ENCODE peak calls at places on chromosomes 13 and 19, in ten cellular contexts. One of them, this sample, is unnamed.

GRCh38 chr13:40438999-40439797 is 227.2 kb downstream of the FOXO1 start:
- DNase-seq in stimulated activated CD4-positive, alpha-beta T cell treated with anti-CD3 and anti-CD28 coated beads, TNF-alpha, amount 100 ng/mL, for 48 hours: no peak
- DNase-seq in fibroblast of pulmonary artery: peak; percentile 56
- DNase-seq in activated naive CD8-positive, alpha-beta T cell treated with anti-CD3 and anti-CD28 coated beads, Interleukin-2, amount 50 U/mL, for 16 hours: no peak
- DNase-seq in AG09319: no peak
- DNase-seq in NCI-H2107: no peak
- DNase-seq in Karpas-422: no peak
- DNase-seq in GM03348: peak; percentile 42
- DNase-seq in stimulated activated CD8-positive, alpha-beta memory T cell treated with anti-CD3 and anti-CD28 coated beads, Interleukin-7, amount 100 ng/mL, for 48 hours: no peak
- DNase-seq in left colon: no peak
- DNase-seq in this sample: no peak

GRCh38 chr19:3603121-3603841 is 3.4 kb downstream of the TBXA2R start:
- DNase-seq in stimulated activated CD4-positive, alpha-beta T cell treated with anti-CD3 and anti-CD28 coated beads, TNF-alpha, amount 100 ng/mL, for 48 hours: no peak
- DNase-seq in activated naive CD8-positive, alpha-beta T cell treated with anti-CD3 and anti-CD28 coated beads, Interleukin-2, amount 50 U/mL, for 16 hours: no peak
- DNase-seq in GM03348: no peak
- DNase-seq in AG09319: no peak
- DNase-seq in stimulated activated CD8-positive, alpha-beta memory T cell treated with anti-CD3 and anti-CD28 coated beads, Interleukin-7, amount 100 ng/mL, for 48 hours: no peak
- DNase-seq in left colon: no peak
- DNase-seq in fibroblast of pulmonary artery: no peak
- DNase-seq in Karpas-422: no peak
- DNase-seq in NCI-H2107: no peak
- DNase-seq in this sample: no peak

GRCh38 chr19:3024870-3025515 is 4.1 kb downstream of the TLE2 start:
- DNase-seq in stimulated activated CD8-positive, alpha-beta memory T cell treated with anti-CD3 and anti-CD28 coated beads, Interleukin-7, amount 100 ng/mL, for 48 hours: no peak
- DNase-seq in GM03348: no peak
- DNase-seq in Karpas-422: no peak
- DNase-seq in NCI-H2107: no peak
- DNase-seq in left colon: peak; percentile 31
- DNase-seq in AG09319: no peak
- DNase-seq in fibroblast of pulmonary artery: no peak
- DNase-seq in stimulated activated CD4-positive, alpha-beta T cell treated with anti-CD3 and anti-CD28 coated beads, TNF-alpha, amount 100 ng/mL, for 48 hours: no peak
- DNase-seq in activated naive CD8-positive, alpha-beta T cell treated with anti-CD3 and anti-CD28 coated beads, Interleukin-2, amount 50 U/mL, for 16 hours: no peak
- DNase-seq in this sample: no peak

GRCh38 chr13:46953331-46953730 is 56.5 kb upstream of the HTR2A start:
- DNase-seq in AG09319: no peak
- DNase-seq in stimulated activated CD4-positive, alpha-beta T cell treated with anti-CD3 and anti-CD28 coated beads, TNF-alpha, amount 100 ng/mL, for 48 hours: no peak
- DNase-seq in fibroblast of pulmonary artery: no peak
- DNase-seq in activated naive CD8-positive, alpha-beta T cell treated with anti-CD3 and anti-CD28 coated beads, Interleukin-2, amount 50 U/mL, for 16 hours: no peak
- DNase-seq in left colon: no peak
- DNase-seq in NCI-H2107: no peak
- DNase-seq in Karpas-422: no peak
- DNase-seq in stimulated activated CD8-positive, alpha-beta memory T cell treated with anti-CD3 and anti-CD28 coated beads, Interleukin-7, amount 100 ng/mL, for 48 hours: no peak
- DNase-seq in GM03348: no peak
- DNase-seq in this sample: no peak

GRCh38 chr19:9883764-9884163 is 48.6 kb downstream of the PIN1 start:
- DNase-seq in GM03348: no peak
- DNase-seq in Karpas-422: no peak
- DNase-seq in activated naive CD8-positive, alpha-beta T cell treated with anti-CD3 and anti-CD28 coated beads, Interleukin-2, amount 50 U/mL, for 16 hours: no peak
- DNase-seq in stimulated activated CD4-positive, alpha-beta T cell treated with anti-CD3 and anti-CD28 coated beads, TNF-alpha, amount 100 ng/mL, for 48 hours: no peak
- DNase-seq in left colon: no peak
- DNase-seq in stimulated activated CD8-positive, alpha-beta memory T cell treated with anti-CD3 and anti-CD28 coated beads, Interleukin-7, amount 100 ng/mL, for 48 hours: no peak
- DNase-seq in NCI-H2107: no peak
- DNase-seq in AG09319: no peak
- DNase-seq in fibroblast of pulmonary artery: no peak
- DNase-seq in this sample: no peak

GRCh38 chr19:29662278-29662603 is 3.0 kb upstream of the PLEKHF1 start:
- DNase-seq in activated naive CD8-positive, alpha-beta T cell treated with anti-CD3 and anti-CD28 coated beads, Interleukin-2, amount 50 U/mL, for 16 hours: no peak
- DNase-seq in stimulated activated CD4-positive, alpha-beta T cell treated with anti-CD3 and anti-CD28 coated beads, TNF-alpha, amount 100 ng/mL, for 48 hours: no peak
- DNase-seq in fibroblast of pulmonary artery: no peak
- DNase-seq in NCI-H2107: no peak
- DNase-seq in left colon: no peak
- DNase-seq in Karpas-422: no peak
- DNase-seq in GM03348: no peak
- DNase-seq in stimulated activated CD8-positive, alpha-beta memory T cell treated with anti-CD3 and anti-CD28 coated beads, Interleukin-7, amount 100 ng/mL, for 48 hours: no peak
- DNase-seq in AG09319: no peak
- DNase-seq in this sample: no peak

GRCh38 chr19:29630661-29631060 is 24.6 kb downstream of the POP4 start:
- DNase-seq in AG09319: no peak
- DNase-seq in Karpas-422: no peak
- DNase-seq in stimulated activated CD4-positive, alpha-beta T cell treated with anti-CD3 and anti-CD28 coated beads, TNF-alpha, amount 100 ng/mL, for 48 hours: no peak
- DNase-seq in GM03348: peak; percentile 48
- DNase-seq in stimulated activated CD8-positive, alpha-beta memory T cell treated with anti-CD3 and anti-CD28 coated beads, Interleukin-7, amount 100 ng/mL, for 48 hours: no peak
- DNase-seq in left colon: no peak
- DNase-seq in NCI-H2107: no peak
- DNase-seq in fibroblast of pulmonary artery: no peak
- DNase-seq in activated naive CD8-positive, alpha-beta T cell treated with anti-CD3 and anti-CD28 coated beads, Interleukin-2, amount 50 U/mL, for 16 hours: no peak
- DNase-seq in this sample: no peak

GRCh38 chr19:51531349-51532315 is at the start of gene SIGLEC6:
- DNase-seq in Karpas-422: peak; percentile 56
- DNase-seq in GM03348: no peak
- DNase-seq in fibroblast of pulmonary artery: no peak
- DNase-seq in AG09319: no peak
- DNase-seq in stimulated activated CD4-positive, alpha-beta T cell treated with anti-CD3 and anti-CD28 coated beads, TNF-alpha, amount 100 ng/mL, for 48 hours: no peak
- DNase-seq in NCI-H2107: no peak
- DNase-seq in left colon: peak; percentile 60
- DNase-seq in stimulated activated CD8-positive, alpha-beta memory T cell treated with anti-CD3 and anti-CD28 coated beads, Interleukin-7, amount 100 ng/mL, for 48 hours: no peak
- DNase-seq in activated naive CD8-positive, alpha-beta T cell treated with anti-CD3 and anti-CD28 coated beads, Interleukin-2, amount 50 U/mL, for 16 hours: no peak
- DNase-seq in this sample: no peak

GRCh38 chr13:18951412-18951811 is 230.2 kb downstream of the TUBA3C start:
- DNase-seq in NCI-H2107: no peak
- DNase-seq in fibroblast of pulmonary artery: no peak
- DNase-seq in left colon: no peak
- DNase-seq in Karpas-422: no peak
- DNase-seq in GM03348: no peak
- DNase-seq in activated naive CD8-positive, alpha-beta T cell treated with anti-CD3 and anti-CD28 coated beads, Interleukin-2, amount 50 U/mL, for 16 hours: no peak
- DNase-seq in stimulated activated CD4-positive, alpha-beta T cell treated with anti-CD3 and anti-CD28 coated beads, TNF-alpha, amount 100 ng/mL, for 48 hours: no peak
- DNase-seq in AG09319: no peak
- DNase-seq in stimulated activated CD8-positive, alpha-beta memory T cell treated with anti-CD3 and anti-CD28 coated beads, Interleukin-7, amount 100 ng/mL, for 48 hours: no peak
- DNase-seq in this sample: no peak

GRCh38 chr19:2290441-2291184 is 8.6 kb upstream of the PEAK3 start:
- DNase-seq in stimulated activated CD4-positive, alpha-beta T cell treated with anti-CD3 and anti-CD28 coated beads, TNF-alpha, amount 100 ng/mL, for 48 hours: no peak
- DNase-seq in fibroblast of pulmonary artery: no peak
- DNase-seq in stimulated activated CD8-positive, alpha-beta memory T cell treated with anti-CD3 and anti-CD28 coated beads, Interleukin-7, amount 100 ng/mL, for 48 hours: no peak
- DNase-seq in activated naive CD8-positive, alpha-beta T cell treated with anti-CD3 and anti-CD28 coated beads, Interleukin-2, amount 50 U/mL, for 16 hours: no peak
- DNase-seq in NCI-H2107: no peak
- DNase-seq in left colon: peak; percentile 23
- DNase-seq in AG09319: no peak
- DNase-seq in Karpas-422: no peak
- DNase-seq in GM03348: no peak
- DNase-seq in this sample: no peak

GRCh38 chr13:41919741-41920487 is 41.0 kb downstream of the VWA8 start:
- DNase-seq in stimulated activated CD8-positive, alpha-beta memory T cell treated with anti-CD3 and anti-CD28 coated beads, Interleukin-7, amount 100 ng/mL, for 48 hours: no peak
- DNase-seq in fibroblast of pulmonary artery: no peak
- DNase-seq in AG09319: no peak
- DNase-seq in GM03348: no peak
- DNase-seq in NCI-H2107: peak; percentile 65
- DNase-seq in activated naive CD8-positive, alpha-beta T cell treated with anti-CD3 and anti-CD28 coated beads, Interleukin-2, amount 50 U/mL, for 16 hours: no peak
- DNase-seq in stimulated activated CD4-positive, alpha-beta T cell treated with anti-CD3 and anti-CD28 coated beads, TNF-alpha, amount 100 ng/mL, for 48 hours: no peak
- DNase-seq in Karpas-422: peak; percentile 87
- DNase-seq in left colon: no peak
- DNase-seq in this sample: no peak

GRCh38 chr13:51549050-51549449 is 35.2 kb upstream of the WDFY2 start:
- DNase-seq in Karpas-422: no peak
- DNase-seq in GM03348: no peak
- DNase-seq in NCI-H2107: no peak
- DNase-seq in stimulated activated CD8-positive, alpha-beta memory T cell treated with anti-CD3 and anti-CD28 coated beads, Interleukin-7, amount 100 ng/mL, for 48 hours: no peak
- DNase-seq in stimulated activated CD4-positive, alpha-beta T cell treated with anti-CD3 and anti-CD28 coated beads, TNF-alpha, amount 100 ng/mL, for 48 hours: no peak
- DNase-seq in left colon: peak; percentile 9
- DNase-seq in AG09319: no peak
- DNase-seq in fibroblast of pulmonary artery: no peak
- DNase-seq in activated naive CD8-positive, alpha-beta T cell treated with anti-CD3 and anti-CD28 coated beads, Interleukin-2, amount 50 U/mL, for 16 hours: no peak
- DNase-seq in this sample: no peak

GRCh38 chr19:55134732-55135131 is 14.3 kb downstream of the TNNT1 start:
- DNase-seq in stimulated activated CD4-positive, alpha-beta T cell treated with anti-CD3 and anti-CD28 coated beads, TNF-alpha, amount 100 ng/mL, for 48 hours: no peak
- DNase-seq in NCI-H2107: no peak
- DNase-seq in stimulated activated CD8-positive, alpha-beta memory T cell treated with anti-CD3 and anti-CD28 coated beads, Interleukin-7, amount 100 ng/mL, for 48 hours: no peak
- DNase-seq in left colon: no peak
- DNase-seq in GM03348: no peak
- DNase-seq in fibroblast of pulmonary artery: no peak
- DNase-seq in AG09319: no peak
- DNase-seq in activated naive CD8-positive, alpha-beta T cell treated with anti-CD3 and anti-CD28 coated beads, Interleukin-2, amount 50 U/mL, for 16 hours: no peak
- DNase-seq in Karpas-422: no peak
- DNase-seq in this sample: no peak

GRCh38 chr19:31555634-31556215 is 206.5 kb upstream of the TSHZ3 start:
- DNase-seq in stimulated activated CD4-positive, alpha-beta T cell treated with anti-CD3 and anti-CD28 coated beads, TNF-alpha, amount 100 ng/mL, for 48 hours: no peak
- DNase-seq in left colon: no peak
- DNase-seq in activated naive CD8-positive, alpha-beta T cell treated with anti-CD3 and anti-CD28 coated beads, Interleukin-2, amount 50 U/mL, for 16 hours: no peak
- DNase-seq in Karpas-422: no peak
- DNase-seq in AG09319: no peak
- DNase-seq in NCI-H2107: no peak
- DNase-seq in GM03348: no peak
- DNase-seq in fibroblast of pulmonary artery: no peak
- DNase-seq in stimulated activated CD8-positive, alpha-beta memory T cell treated with anti-CD3 and anti-CD28 coated beads, Interleukin-7, amount 100 ng/mL, for 48 hours: no peak
- DNase-seq in this sample: no peak

GRCh38 chr13:109671919-109672318 is 114.5 kb downstream of the IRS2 start:
- DNase-seq in activated naive CD8-positive, alpha-beta T cell treated with anti-CD3 and anti-CD28 coated beads, Interleukin-2, amount 50 U/mL, for 16 hours: no peak
- DNase-seq in NCI-H2107: no peak
- DNase-seq in GM03348: no peak
- DNase-seq in AG09319: no peak
- DNase-seq in fibroblast of pulmonary artery: no peak
- DNase-seq in stimulated activated CD4-positive, alpha-beta T cell treated with anti-CD3 and anti-CD28 coated beads, TNF-alpha, amount 100 ng/mL, for 48 hours: no peak
- DNase-seq in left colon: no peak
- DNase-seq in Karpas-422: no peak
- DNase-seq in stimulated activated CD8-positive, alpha-beta memory T cell treated with anti-CD3 and anti-CD28 coated beads, Interleukin-7, amount 100 ng/mL, for 48 hours: no peak
- DNase-seq in this sample: no peak

GRCh38 chr19:39327990-39328705 is 7.5 kb upstream of the LRFN1 start:
- DNase-seq in activated naive CD8-positive, alpha-beta T cell treated with anti-CD3 and anti-CD28 coated beads, Interleukin-2, amount 50 U/mL, for 16 hours: peak; percentile 67
- DNase-seq in NCI-H2107: peak; percentile 58
- DNase-seq in AG09319: no peak
- DNase-seq in stimulated activated CD8-positive, alpha-beta memory T cell treated with anti-CD3 and anti-CD28 coated beads, Interleukin-7, amount 100 ng/mL, for 48 hours: peak; percentile 61
- DNase-seq in fibroblast of pulmonary artery: peak; percentile 75
- DNase-seq in left colon: peak; percentile 87
- DNase-seq in stimulated activated CD4-positive, alpha-beta T cell treated with anti-CD3 and anti-CD28 coated beads, TNF-alpha, amount 100 ng/mL, for 48 hours: peak; percentile 60
- DNase-seq in GM03348: peak; percentile 91
- DNase-seq in Karpas-422: peak; percentile 89
- DNase-seq in this sample: no peak

GRCh38 chr13:58884353-58884752 is 1252.8 kb downstream of the PCDH17 start:
- DNase-seq in fibroblast of pulmonary artery: no peak
- DNase-seq in left colon: no peak
- DNase-seq in GM03348: no peak
- DNase-seq in NCI-H2107: no peak
- DNase-seq in Karpas-422: no peak
- DNase-seq in activated naive CD8-positive, alpha-beta T cell treated with anti-CD3 and anti-CD28 coated beads, Interleukin-2, amount 50 U/mL, for 16 hours: no peak
- DNase-seq in stimulated activated CD8-positive, alpha-beta memory T cell treated with anti-CD3 and anti-CD28 coated beads, Interleukin-7, amount 100 ng/mL, for 48 hours: no peak
- DNase-seq in stimulated activated CD4-positive, alpha-beta T cell treated with anti-CD3 and anti-CD28 coated beads, TNF-alpha, amount 100 ng/mL, for 48 hours: no peak
- DNase-seq in AG09319: no peak
- DNase-seq in this sample: no peak

GRCh38 chr13:73077867-73078266 is 19.1 kb downstream of the KLF5 start:
- DNase-seq in GM03348: no peak
- DNase-seq in stimulated activated CD8-positive, alpha-beta memory T cell treated with anti-CD3 and anti-CD28 coated beads, Interleukin-7, amount 100 ng/mL, for 48 hours: no peak
- DNase-seq in left colon: no peak
- DNase-seq in fibroblast of pulmonary artery: no peak
- DNase-seq in stimulated activated CD4-positive, alpha-beta T cell treated with anti-CD3 and anti-CD28 coated beads, TNF-alpha, amount 100 ng/mL, for 48 hours: no peak
- DNase-seq in NCI-H2107: no peak
- DNase-seq in Karpas-422: no peak
- DNase-seq in AG09319: no peak
- DNase-seq in activated naive CD8-positive, alpha-beta T cell treated with anti-CD3 and anti-CD28 coated beads, Interleukin-2, amount 50 U/mL, for 16 hours: no peak
- DNase-seq in this sample: no peak

GRCh38 chr19:5333581-5334365 is 6.8 kb downstream of the PTPRS start:
- DNase-seq in AG09319: no peak
- DNase-seq in Karpas-422: no peak
- DNase-seq in GM03348: no peak
- DNase-seq in NCI-H2107: no peak
- DNase-seq in fibroblast of pulmonary artery: no peak
- DNase-seq in stimulated activated CD8-positive, alpha-beta memory T cell treated with anti-CD3 and anti-CD28 coated beads, Interleukin-7, amount 100 ng/mL, for 48 hours: no peak
- DNase-seq in activated naive CD8-positive, alpha-beta T cell treated with anti-CD3 and anti-CD28 coated beads, Interleukin-2, amount 50 U/mL, for 16 hours: no peak
- DNase-seq in left colon: no peak
- DNase-seq in stimulated activated CD4-positive, alpha-beta T cell treated with anti-CD3 and anti-CD28 coated beads, TNF-alpha, amount 100 ng/mL, for 48 hours: no peak
- DNase-seq in this sample: no peak

GRCh38 chr13:110711778-110712070 is 1.8 kb upstream of the ING1 start:
- DNase-seq in left colon: peak; percentile 31
- DNase-seq in AG09319: no peak
- DNase-seq in fibroblast of pulmonary artery: peak; percentile 16
- DNase-seq in NCI-H2107: no peak
- DNase-seq in GM03348: no peak
- DNase-seq in stimulated activated CD8-positive, alpha-beta memory T cell treated with anti-CD3 and anti-CD28 coated beads, Interleukin-7, amount 100 ng/mL, for 48 hours: no peak
- DNase-seq in stimulated activated CD4-positive, alpha-beta T cell treated with anti-CD3 and anti-CD28 coated beads, TNF-alpha, amount 100 ng/mL, for 48 hours: no peak
- DNase-seq in activated naive CD8-positive, alpha-beta T cell treated with anti-CD3 and anti-CD28 coated beads, Interleukin-2, amount 50 U/mL, for 16 hours: no peak
- DNase-seq in Karpas-422: no peak
- DNase-seq in this sample: no peak

GRCh38 chr19:55176116-55176515 is 4.0 kb downstream of the SYT5 start:
- DNase-seq in stimulated activated CD4-positive, alpha-beta T cell treated with anti-CD3 and anti-CD28 coated beads, TNF-alpha, amount 100 ng/mL, for 48 hours: no peak
- DNase-seq in GM03348: no peak
- DNase-seq in activated naive CD8-positive, alpha-beta T cell treated with anti-CD3 and anti-CD28 coated beads, Interleukin-2, amount 50 U/mL, for 16 hours: no peak
- DNase-seq in Karpas-422: peak; percentile 67
- DNase-seq in fibroblast of pulmonary artery: no peak
- DNase-seq in NCI-H2107: no peak
- DNase-seq in stimulated activated CD8-positive, alpha-beta memory T cell treated with anti-CD3 and anti-CD28 coated beads, Interleukin-7, amount 100 ng/mL, for 48 hours: no peak
- DNase-seq in left colon: no peak
- DNase-seq in AG09319: no peak
- DNase-seq in this sample: no peak

GRCh38 chr19:45061965-45062364 is 14.3 kb downstream of the ZNF296 start:
- DNase-seq in AG09319: no peak
- DNase-seq in stimulated activated CD8-positive, alpha-beta memory T cell treated with anti-CD3 and anti-CD28 coated beads, Interleukin-7, amount 100 ng/mL, for 48 hours: no peak
- DNase-seq in left colon: no peak
- DNase-seq in fibroblast of pulmonary artery: no peak
- DNase-seq in activated naive CD8-positive, alpha-beta T cell treated with anti-CD3 and anti-CD28 coated beads, Interleukin-2, amount 50 U/mL, for 16 hours: no peak
- DNase-seq in Karpas-422: no peak
- DNase-seq in GM03348: no peak
- DNase-seq in NCI-H2107: no peak
- DNase-seq in stimulated activated CD4-positive, alpha-beta T cell treated with anti-CD3 and anti-CD28 coated beads, TNF-alpha, amount 100 ng/mL, for 48 hours: no peak
- DNase-seq in this sample: no peak

GRCh38 chr13:27446986-27447583 is 3.3 kb downstream of the MTIF3 start:
- DNase-seq in stimulated activated CD8-positive, alpha-beta memory T cell treated with anti-CD3 and anti-CD28 coated beads, Interleukin-7, amount 100 ng/mL, for 48 hours: no peak
- DNase-seq in fibroblast of pulmonary artery: no peak
- DNase-seq in AG09319: no peak
- DNase-seq in left colon: no peak
- DNase-seq in stimulated activated CD4-positive, alpha-beta T cell treated with anti-CD3 and anti-CD28 coated beads, TNF-alpha, amount 100 ng/mL, for 48 hours: no peak
- DNase-seq in GM03348: no peak
- DNase-seq in activated naive CD8-positive, alpha-beta T cell treated with anti-CD3 and anti-CD28 coated beads, Interleukin-2, amount 50 U/mL, for 16 hours: no peak
- DNase-seq in NCI-H2107: no peak
- DNase-seq in Karpas-422: no peak
- DNase-seq in this sample: no peak

GRCh38 chr19:32869369-32870153 is at the start of gene SLC7A9:
- DNase-seq in left colon: no peak
- DNase-seq in Karpas-422: no peak
- DNase-seq in activated naive CD8-positive, alpha-beta T cell treated with anti-CD3 and anti-CD28 coated beads, Interleukin-2, amount 50 U/mL, for 16 hours: no peak
- DNase-seq in fibroblast of pulmonary artery: no peak
- DNase-seq in GM03348: no peak
- DNase-seq in stimulated activated CD8-positive, alpha-beta memory T cell treated with anti-CD3 and anti-CD28 coated beads, Interleukin-7, amount 100 ng/mL, for 48 hours: no peak
- DNase-seq in AG09319: no peak
- DNase-seq in stimulated activated CD4-positive, alpha-beta T cell treated with anti-CD3 and anti-CD28 coated beads, TNF-alpha, amount 100 ng/mL, for 48 hours: no peak
- DNase-seq in NCI-H2107: no peak
- DNase-seq in this sample: no peak

GRCh38 chr19:23440791-23441190 is 45.5 kb upstream of the ZNF91 start:
- DNase-seq in NCI-H2107: no peak
- DNase-seq in Karpas-422: peak; percentile 68
- DNase-seq in GM03348: no peak
- DNase-seq in activated naive CD8-positive, alpha-beta T cell treated with anti-CD3 and anti-CD28 coated beads, Interleukin-2, amount 50 U/mL, for 16 hours: no peak
- DNase-seq in left colon: no peak
- DNase-seq in stimulated activated CD4-positive, alpha-beta T cell treated with anti-CD3 and anti-CD28 coated beads, TNF-alpha, amount 100 ng/mL, for 48 hours: no peak
- DNase-seq in stimulated activated CD8-positive, alpha-beta memory T cell treated with anti-CD3 and anti-CD28 coated beads, Interleukin-7, amount 100 ng/mL, for 48 hours: no peak
- DNase-seq in AG09319: no peak
- DNase-seq in fibroblast of pulmonary artery: no peak
- DNase-seq in this sample: no peak

GRCh38 chr19:56191115-56191514 is 6.5 kb downstream of the ZSCAN5B start:
- DNase-seq in AG09319: no peak
- DNase-seq in left colon: no peak
- DNase-seq in NCI-H2107: no peak
- DNase-seq in fibroblast of pulmonary artery: no peak
- DNase-seq in Karpas-422: no peak
- DNase-seq in stimulated activated CD4-positive, alpha-beta T cell treated with anti-CD3 and anti-CD28 coated beads, TNF-alpha, amount 100 ng/mL, for 48 hours: no peak
- DNase-seq in activated naive CD8-positive, alpha-beta T cell treated with anti-CD3 and anti-CD28 coated beads, Interleukin-2, amount 50 U/mL, for 16 hours: no peak
- DNase-seq in stimulated activated CD8-positive, alpha-beta memory T cell treated with anti-CD3 and anti-CD28 coated beads, Interleukin-7, amount 100 ng/mL, for 48 hours: no peak
- DNase-seq in GM03348: no peak
- DNase-seq in this sample: no peak

GRCh38 chr19:55490478-55491436 is 2.5 kb downstream of the SSC5D start:
- DNase-seq in activated naive CD8-positive, alpha-beta T cell treated with anti-CD3 and anti-CD28 coated beads, Interleukin-2, amount 50 U/mL, for 16 hours: no peak
- DNase-seq in NCI-H2107: no peak
- DNase-seq in fibroblast of pulmonary artery: no peak
- DNase-seq in stimulated activated CD8-positive, alpha-beta memory T cell treated with anti-CD3 and anti-CD28 coated beads, Interleukin-7, amount 100 ng/mL, for 48 hours: no peak
- DNase-seq in GM03348: no peak
- DNase-seq in Karpas-422: no peak
- DNase-seq in left colon: no peak
- DNase-seq in stimulated activated CD4-positive, alpha-beta T cell treated with anti-CD3 and anti-CD28 coated beads, TNF-alpha, amount 100 ng/mL, for 48 hours: no peak
- DNase-seq in AG09319: no peak
- DNase-seq in this sample: no peak

GRCh38 chr13:51785592-51786424 is 18.2 kb downstream of the DHRS12 start:
- DNase-seq in activated naive CD8-positive, alpha-beta T cell treated with anti-CD3 and anti-CD28 coated beads, Interleukin-2, amount 50 U/mL, for 16 hours: no peak
- DNase-seq in GM03348: peak; percentile 36
- DNase-seq in Karpas-422: no peak
- DNase-seq in NCI-H2107: peak; percentile 80
- DNase-seq in fibroblast of pulmonary artery: peak; percentile 51
- DNase-seq in stimulated activated CD8-positive, alpha-beta memory T cell treated with anti-CD3 and anti-CD28 coated beads, Interleukin-7, amount 100 ng/mL, for 48 hours: no peak
- DNase-seq in left colon: peak; percentile 52
- DNase-seq in AG09319: no peak
- DNase-seq in stimulated activated CD4-positive, alpha-beta T cell treated with anti-CD3 and anti-CD28 coated beads, TNF-alpha, amount 100 ng/mL, for 48 hours: no peak
- DNase-seq in this sample: peak; percentile 69